ENCODE peak calls at places on chromosome 5, in four cellular contexts. Z, R, I and Y are unnamed samples.

GRCh38 chr5:107402881-107403280 is 267.9 kb downstream of the EFNA5 start:
- DNase-seq in R (no peak), Z (no peak), I (no peak), Y (no peak)

GRCh38 chr5:177112589-177113220 is 20.9 kb upstream of the NSD1 start:
- DNase-seq in Z (no peak), I (no peak), R (no peak), Y (no peak)

GRCh38 chr5:140118294-140118936 is 4.5 kb downstream of the PURA start:
- DNase-seq in Z (peak), R (no peak), I (no peak), Y (no peak)

GRCh38 chr5:68661237-68661636 is 432.6 kb upstream of the SLC30A5 start:
- DNase-seq in Z (peak), I (no peak), R (peak), Y (peak)

GRCh38 chr5:39998518-39998917 is 573.7 kb upstream of the DAB2 start:
- DNase-seq in R (no peak), Z (no peak), I (no peak), Y (no peak)

GRCh38 chr5:31113101-31113500 is 80.4 kb upstream of the CDH6 start:
- DNase-seq in Z (peak), R (no peak), I (no peak), Y (peak)

GRCh38 chr5:2750758-2751464 is 566 bp downstream of the IRX2 start:
- DNase-seq in Z (no peak), I (peak), R (no peak), Y (no peak)

GRCh38 chr5:55750063-55750462 is 12.2 kb downstream of the DDX4 start:
- DNase-seq in Z (no peak), R (no peak), I (no peak), Y (no peak)

GRCh38 chr5:35924950-35925722 is 13.3 kb downstream of the CAPSL start:
- DNase-seq in Z (peak), I (peak), R (peak), Y (peak)

GRCh38 chr5:88952344-88952743 is 69.4 kb upstream of the MEF2C start:
- DNase-seq in R (no peak), Z (peak), I (no peak), Y (peak)

GRCh38 chr5:83577036-83577636 is 105.6 kb downstream of the VCAN start:
- DNase-seq in R (no peak), I (peak), Z (peak), Y (peak)

GRCh38 chr5:28403846-28404245 is 1365.5 kb upstream of the CDH9 start:
- DNase-seq in R (peak), I (peak), Z (no peak), Y (no peak)

GRCh38 chr5:120096413-120096812 is 367.7 kb upstream of the PRR16 start:
- DNase-seq in R (no peak), Z (peak), I (no peak), Y (peak)

GRCh38 chr5:52469420-52469819 is 318.3 kb upstream of the ITGA1 start:
- DNase-seq in Z (no peak), R (no peak), I (no peak), Y (no peak)

GRCh38 chr5:54589786-54590185 is 72.2 kb downstream of the SNX18 start:
- DNase-seq in I (peak), Z (no peak), R (no peak), Y (no peak)

GRCh38 chr5:50320131-50320749 is 120.8 kb downstream of the EMB start:
- DNase-seq in I (no peak), Z (no peak), R (no peak), Y (no peak)

GRCh38 chr5:142769251-142769792 is 855 bp upstream of the ARHGAP26 start:
- DNase-seq in R (no peak), Z (no peak), I (no peak), Y (no peak)

GRCh38 chr5:140796718-140797095 is 2.1 kb downstream of the PCDHA2 start:
- DNase-seq in I (no peak), R (no peak), Z (no peak), Y (no peak)

GRCh38 chr5:174972291-174972690 is 247.9 kb downstream of the MSX2 start:
- DNase-seq in R (no peak), I (no peak), Z (no peak), Y (no peak)

GRCh38 chr5:5492087-5492933 is 69.8 kb downstream of the ICE1 start:
- DNase-seq in I (no peak), Z (peak), R (peak), Y (peak)

GRCh38 chr5:57889558-57889957 is 406.9 kb upstream of the ACTBL2 start:
- DNase-seq in R (no peak), I (peak), Z (peak), Y (peak)

GRCh38 chr5:402615-403359 is 40.2 kb upstream of the EXOC3 start:
- DNase-seq in I (peak), Z (peak), R (no peak), Y (no peak)

GRCh38 chr5:401216-402034 is 41.6 kb upstream of the EXOC3 start:
- DNase-seq in R (peak), Z (no peak), I (no peak), Y (no peak)

GRCh38 chr5:399296-400281 is 43.4 kb upstream of the EXOC3 start:
- DNase-seq in Z (peak), I (peak), R (peak), Y (peak)

GRCh38 chr5:398475-399295 is 44.3 kb upstream of the EXOC3 start:
- DNase-seq in Z (no peak), I (no peak), R (peak), Y (no peak)

GRCh38 chr5:400282-401215 is 42.4 kb upstream of the EXOC3 start:
- DNase-seq in I (no peak), Z (peak), R (no peak), Y (peak)
- H2AK5ac ChIP-seq in I (peak), Z (peak), R (no peak), Y (peak)

GRCh38 chr5:10762178-10762775 is 1.2 kb upstream of the DAP start:
- DNase-seq in I (peak), Z (no peak), R (no peak), Y (peak)

GRCh38 chr5:10761842-10762165 is 770 bp upstream of the DAP start:
- DNase-seq in I (peak), Z (peak), R (no peak), Y (no peak)

GRCh38 chr5:10760033-10760975 is 730 bp downstream of the DAP start:
- DNase-seq in R (no peak), I (peak), Z (peak), Y (peak)

GRCh38 chr5:10762776-10763500 is 1.9 kb upstream of the DAP start:
- DNase-seq in R (no peak), Z (peak), I (peak), Y (no peak)

DNA sequence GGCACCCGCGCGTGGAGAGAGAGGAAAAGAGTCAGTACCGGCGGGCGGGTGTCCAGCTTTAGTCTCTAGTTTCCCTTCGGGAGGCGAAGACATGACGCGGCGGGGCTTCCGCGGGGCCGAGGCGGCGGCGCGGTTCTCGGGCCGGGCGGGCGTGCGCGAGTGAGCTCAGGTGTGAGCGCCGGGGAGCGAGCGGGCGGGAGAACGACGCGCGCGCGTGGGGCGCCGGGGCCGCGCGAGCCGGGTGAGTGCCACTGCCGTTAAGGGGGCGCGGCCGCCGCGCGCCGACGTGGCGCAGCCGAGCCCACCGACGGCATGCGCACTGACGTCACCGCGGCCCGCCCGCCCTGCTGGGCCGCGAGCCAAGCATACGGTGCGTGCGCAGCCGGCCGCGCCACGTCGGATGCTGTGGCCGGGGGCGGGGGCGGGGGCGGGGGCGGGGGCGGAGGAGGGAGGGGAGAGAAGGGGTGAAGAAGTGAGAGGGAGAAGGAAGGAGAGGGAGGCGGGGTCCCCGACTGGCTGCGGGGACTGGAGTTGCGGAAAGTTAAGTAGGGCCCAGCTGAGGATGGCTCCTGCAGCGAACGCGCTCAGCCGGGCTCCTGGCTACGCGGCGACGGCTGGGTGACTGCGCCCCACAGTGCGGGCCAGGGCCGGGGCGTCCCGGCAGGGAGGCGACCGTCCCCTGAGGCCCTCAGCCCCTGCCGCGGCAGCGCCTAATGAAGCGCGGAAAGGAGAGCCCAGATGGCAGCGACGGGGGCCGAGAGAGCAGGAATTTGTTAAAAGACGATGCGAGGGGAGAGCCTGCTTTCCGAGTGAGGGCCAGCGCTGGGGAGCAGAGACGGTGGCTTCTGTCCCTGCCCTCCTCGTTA is at the start of gene DAP:
- DNase-seq in R (peak), I (peak), Z (peak), Y (peak)
- H4K91ac ChIP-seq in R (no peak), I (peak), Z (peak), Y (peak)

DNA sequence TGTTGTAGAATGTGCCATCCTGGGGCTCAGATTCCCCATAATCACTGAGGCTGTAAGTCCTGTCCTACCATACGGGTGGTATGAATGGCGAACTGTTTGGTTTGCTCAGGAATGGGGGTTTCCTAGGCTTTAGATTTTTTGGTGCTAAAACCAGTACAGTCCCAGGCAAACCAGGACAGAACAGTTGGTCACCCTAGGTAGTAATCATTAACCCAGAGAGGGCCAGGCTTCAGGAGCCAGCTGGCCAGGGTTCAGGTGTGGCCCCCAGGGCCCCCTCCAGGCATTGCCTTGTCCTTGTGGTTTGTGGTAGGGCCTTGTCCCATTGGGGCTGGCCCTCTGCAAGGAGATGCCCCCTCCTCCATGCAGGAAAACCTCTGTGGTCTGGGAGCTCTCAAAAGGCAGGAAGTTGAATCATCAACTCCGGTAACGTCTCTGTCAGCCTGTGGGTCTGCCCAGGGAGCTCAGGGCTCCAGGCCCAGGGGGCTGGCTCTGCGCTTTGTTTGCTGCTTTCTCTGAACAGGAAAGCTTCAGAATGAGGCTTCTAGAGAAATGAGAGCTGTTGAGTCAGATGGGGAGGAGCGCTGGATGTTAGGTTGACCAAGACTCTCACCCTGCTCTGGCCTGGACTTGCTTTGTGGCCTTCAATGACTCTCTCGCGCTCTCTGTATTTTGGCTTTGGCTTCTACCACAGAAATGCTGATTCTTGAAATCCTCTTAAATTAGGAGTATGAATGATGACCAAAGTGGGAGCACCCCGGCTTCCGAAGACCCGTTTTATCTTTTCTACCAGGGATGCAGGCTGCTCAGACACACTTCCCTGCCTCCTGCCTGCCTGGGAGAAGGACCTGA is 22.2 kb upstream of the JADE2 start:
- DNase-seq in R (peak), I (peak), Z (peak), Y (peak)
- H2AFZ ChIP-seq in R (no peak), I (peak), Z (peak), Y (no peak)

GRCh38 chr5:79850316-79850822 is 140.7 kb downstream of the MTX3 start:
- DNase-seq in Z (no peak), I (no peak), R (no peak), Y (no peak)

GRCh38 chr5:79849061-79849460 is 142.0 kb downstream of the MTX3 start:
- DNase-seq in R (no peak), I (no peak), Z (no peak), Y (no peak)

GRCh38 chr5:79850941-79851693 is 139.9 kb downstream of the MTX3 start:
- DNase-seq in Z (no peak), I (no peak), R (no peak), Y (no peak)

GRCh38 chr5:79851694-79852006 is 139.4 kb downstream of the MTX3 start:
- DNase-seq in Z (no peak), I (no peak), R (no peak), Y (no peak)

DNA sequence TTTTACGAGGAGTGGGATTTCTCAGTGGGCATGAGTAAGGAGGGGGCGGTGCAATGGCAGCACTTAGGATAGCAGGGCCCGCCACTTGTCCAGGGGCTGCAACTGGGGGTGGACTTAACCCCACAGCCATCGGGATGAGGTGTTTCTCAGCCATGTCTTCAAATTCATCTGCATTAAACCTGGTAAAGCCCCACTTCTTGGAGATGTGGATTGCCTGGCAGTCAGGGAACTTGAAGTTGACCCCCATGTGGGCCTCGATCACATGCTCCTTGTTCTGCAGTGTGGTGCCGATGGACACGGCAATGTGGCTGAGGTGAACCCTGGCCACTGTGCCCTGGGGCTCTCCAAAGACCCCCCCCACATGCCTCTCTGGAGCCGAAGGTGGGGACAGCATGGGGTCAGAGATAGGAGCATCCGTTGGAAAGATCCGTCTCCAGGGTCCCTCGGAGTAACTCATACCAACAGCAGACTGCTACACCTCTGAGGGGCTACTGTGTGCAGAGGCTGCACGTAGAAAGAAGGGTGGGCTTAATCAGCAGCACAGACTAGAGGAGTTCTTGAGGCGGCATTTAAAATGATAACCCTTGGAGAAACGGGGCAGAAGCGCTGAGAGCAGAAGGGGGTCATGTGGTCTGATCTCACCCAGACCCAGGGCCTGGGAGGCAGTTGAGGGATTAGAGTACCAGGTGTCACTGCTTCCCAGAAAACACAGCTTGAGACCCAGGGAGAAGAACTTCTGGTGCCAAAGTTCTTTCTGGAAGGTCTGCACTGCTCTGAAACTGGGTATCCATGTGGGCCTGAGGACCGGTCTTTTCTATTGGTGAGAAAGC is 141.4 kb downstream of the MTX3 start:
- DNase-seq in Z (no peak), I (no peak), R (no peak), Y (no peak)
- H2AK5ac ChIP-seq in Z (no peak), I (no peak), R (no peak), Y (no peak)

DNA sequence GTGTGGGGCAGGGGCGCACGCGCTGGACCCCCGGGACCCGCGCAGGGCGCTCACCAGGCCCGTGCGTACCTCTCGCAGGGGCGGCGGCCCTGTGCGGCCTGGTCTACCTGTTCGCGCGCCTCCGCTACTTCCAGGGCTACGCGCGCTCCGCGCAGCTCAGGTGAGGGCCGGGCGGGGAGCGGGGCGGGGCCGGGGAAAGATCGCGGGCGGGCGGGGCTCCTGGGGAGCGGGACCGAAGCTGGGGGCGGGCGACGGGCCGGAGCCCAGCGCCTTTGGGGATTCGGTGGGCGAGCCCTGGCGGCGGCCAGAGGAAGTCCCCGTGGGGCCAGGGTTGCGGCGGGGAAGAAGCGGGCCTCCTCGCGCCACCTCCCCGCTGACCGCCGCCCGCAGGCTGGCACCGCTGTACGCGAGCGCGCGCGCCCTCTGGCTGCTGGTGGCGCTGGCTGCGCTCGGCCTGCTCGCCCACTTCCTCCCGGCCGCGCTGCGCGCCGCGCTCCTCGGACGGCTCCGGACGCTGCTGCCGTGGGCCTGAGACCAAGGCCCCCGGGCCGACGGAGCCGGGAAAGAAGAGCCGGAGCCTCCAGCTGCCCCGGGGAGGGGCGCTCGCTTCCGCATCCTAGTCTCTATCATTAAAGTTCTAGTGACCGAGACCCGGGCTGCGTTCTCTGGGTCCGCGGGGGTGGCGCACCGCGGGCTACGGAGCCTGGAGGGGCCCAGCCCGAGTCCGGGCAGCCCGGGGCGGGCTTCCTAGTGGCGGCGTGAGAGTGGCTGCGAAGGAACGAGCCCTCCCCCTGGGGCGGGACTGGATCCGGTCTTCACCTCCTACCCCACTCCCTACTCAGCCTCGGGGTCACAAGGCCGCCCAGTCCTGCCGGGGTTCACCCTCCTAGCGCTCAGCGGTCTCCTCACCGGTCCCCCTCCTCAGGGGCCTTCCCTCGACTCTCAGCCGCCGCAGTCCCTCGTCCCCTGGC is 2.4 kb downstream of the LTC4S start:
- DNase-seq in Z (peak), R (peak), I (peak), Y (peak)
- H4K91ac ChIP-seq in Z (peak), R (no peak), I (peak), Y (peak)

GRCh38 chr5:136399512-136399911 is 34.2 kb upstream of the TRPC7 start:
- DNase-seq in R (no peak), I (no peak), Z (peak), Y (no peak)

GRCh38 chr5:136408996-136409395 is 43.7 kb upstream of the TRPC7 start:
- DNase-seq in Z (no peak), I (no peak), R (no peak), Y (peak)

DNA sequence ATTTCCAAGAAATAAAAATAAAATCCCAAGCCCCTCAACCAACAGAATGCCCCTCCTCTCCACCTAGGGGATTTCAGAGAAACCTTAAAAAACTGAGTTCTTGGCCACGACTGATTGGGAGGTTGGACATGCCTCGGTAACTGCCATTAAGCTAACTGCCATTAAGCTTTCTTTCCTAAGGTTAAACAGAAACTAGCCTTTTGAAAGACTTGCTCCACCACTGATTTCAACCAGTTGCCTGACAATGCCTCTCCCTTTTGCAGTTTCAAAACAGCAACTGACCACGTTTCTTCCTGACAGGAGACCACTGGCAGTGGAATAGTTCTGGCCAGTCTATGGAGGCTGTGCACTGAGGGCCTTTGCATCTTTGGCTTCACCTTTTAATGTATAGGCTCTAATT is 39.3 kb upstream of the TRPC7 start:
- DNase-seq in I (no peak), R (no peak), Z (no peak), Y (no peak)
- H2AFZ ChIP-seq in I (no peak), R (no peak), Z (no peak), Y (no peak)